ENCODE peak calls at places on chromosomes 5 and 9, in ten cellular contexts. M, W, K, H, P, N, C, L, U and X are unnamed samples.

GRCh38 chr9:112861155-112861554 is 29.5 kb downstream of the SLC46A2 start:
- DNase-seq in P (no peak), N (no peak), H (no peak), C (no peak), K (no peak), M (no peak), L (no peak), U (no peak), W (no peak), X (no peak)

GRCh38 chr5:665541-665955 is 27.6 kb downstream of the TPPP start:
- DNase-seq in W (no peak), L (no peak), H (no peak), P (no peak), C (no peak), M (no peak), K (no peak), U (peak; percentile 28), N (no peak), X (no peak)

GRCh38 chr5:157026789-157027424 is 32.0 kb downstream of the HAVCR1 start:
- DNase-seq in N (no peak), P (peak; percentile 35), L (peak; percentile 32), H (no peak), K (no peak), C (peak; percentile 4), U (no peak), M (peak; percentile 56), W (no peak), X (no peak)

GRCh38 chr9:95381243-95381642 is 63.7 kb upstream of the FANCC start:
- DNase-seq in U (no peak), P (no peak), W (no peak), M (no peak), N (no peak), C (peak; percentile 43), H (no peak), K (no peak), L (no peak), X (no peak)

GRCh38 chr9:126704157-126704941 is 90.6 kb downstream of the LMX1B start:
- DNase-seq in U (peak; percentile 54), H (no peak), N (no peak), K (peak; percentile 44), P (no peak), L (peak; percentile 74), M (peak; percentile 73), C (no peak), W (no peak), X (no peak)

GRCh38 chr9:92973700-92974099 is 26.4 kb downstream of the FGD3 start:
- DNase-seq in U (no peak), N (no peak), W (no peak), H (no peak), C (no peak), K (no peak), L (no peak), M (no peak), P (no peak), X (no peak)

GRCh38 chr9:101480386-101480785 is 44.8 kb upstream of the ALDOB start:
- DNase-seq in N (no peak), C (no peak), U (no peak), W (no peak), L (no peak), M (no peak), H (no peak), P (no peak), K (peak; percentile 52), X (no peak)

GRCh38 chr5:34957857-34958690 is 28.7 kb downstream of the DNAJC21 start:
- DNase-seq in P (peak; percentile 43), H (no peak), U (no peak), L (peak; percentile 14), K (no peak), C (peak; percentile 24), M (peak; percentile 68), W (no peak), N (no peak), X (no peak)

GRCh38 chr9:82129708-82130107 is 141.1 kb downstream of the SPATA31D1 start:
- DNase-seq in W (no peak), U (no peak), P (no peak), M (no peak), N (no peak), C (no peak), L (no peak), H (no peak), K (no peak), X (no peak)

GRCh38 chr9:87547665-87548064 is 50.0 kb downstream of the DAPK1 start:
- DNase-seq in H (no peak), M (no peak), C (no peak), W (no peak), P (peak; percentile 0), U (no peak), L (no peak), K (peak; percentile 69), N (no peak), X (no peak)

GRCh38 chr5:7759951-7760580 is 90.9 kb downstream of the CFAP90 start:
- DNase-seq in W (no peak), K (no peak), U (no peak), H (no peak), C (no peak), M (no peak), L (no peak), N (no peak), P (no peak), X (no peak)

GRCh38 chr5:143435207-143435657 is 31.7 kb upstream of the NR3C1 start:
- DNase-seq in L (peak; percentile 47), M (no peak), P (no peak), W (no peak), H (no peak), C (no peak), K (no peak), N (no peak), U (no peak), X (peak; percentile 23)

GRCh38 chr5:71653119-71653518 is 66.0 kb upstream of the CARTPT start:
- DNase-seq in N (no peak), P (peak; percentile 24), U (no peak), L (no peak), M (peak; percentile 93), H (no peak), K (no peak), W (no peak), C (no peak), X (no peak)

GRCh38 chr9:111992523-111992922 is 95.9 kb downstream of the UGCG start:
- DNase-seq in M (no peak), W (no peak), H (no peak), C (no peak), U (no peak), K (no peak), L (peak; percentile 62), P (no peak), N (no peak), X (no peak)

GRCh38 chr5:86525623-86526022 is 92.1 kb upstream of the COX7C start:
- DNase-seq in K (no peak), L (no peak), N (no peak), H (no peak), M (no peak), P (no peak), U (no peak), C (no peak), W (no peak), X (no peak)

GRCh38 chr9:126132751-126133150 is 193.9 kb upstream of the MVB12B start:
- DNase-seq in K (no peak), P (no peak), M (no peak), L (no peak), U (no peak), W (no peak), N (no peak), C (no peak), H (no peak), X (no peak)

GRCh38 chr5:153551537-153552079 is 61.1 kb downstream of the GRIA1 start:
- DNase-seq in L (no peak), K (no peak), W (no peak), C (peak; percentile 41), U (no peak), P (peak; percentile 34), M (no peak), H (no peak), N (no peak), X (no peak)

GRCh38 chr9:105259731-105260612 is 15.5 kb downstream of the SLC44A1 start:
- DNase-seq in H (no peak), P (no peak), C (no peak), N (no peak), W (no peak), U (no peak), M (no peak), K (no peak), L (no peak), X (no peak)

GRCh38 chr5:57524661-57525060 is 42.0 kb upstream of the ACTBL2 start:
- DNase-seq in M (no peak), K (no peak), W (no peak), L (peak; percentile 28), P (no peak), U (no peak), C (no peak), N (no peak), H (no peak), X (no peak)

GRCh38 chr5:149018909-149019443 is 43.9 kb downstream of the SH3TC2 start:
- DNase-seq in W (no peak), M (no peak), L (peak; percentile 21), C (no peak), P (no peak), U (no peak), K (no peak), N (no peak), H (no peak), X (no peak)

GRCh38 chr9:18472915-18473314 is 1.0 kb upstream of the ADAMTSL1 start:
- DNase-seq in K (no peak), C (no peak), P (peak; percentile 23), N (no peak), H (no peak), M (peak; percentile 41), L (no peak), W (no peak), U (no peak), X (no peak)

GRCh38 chr9:17319822-17320221 is 185.0 kb downstream of the CNTLN start:
- DNase-seq in W (no peak), U (no peak), L (no peak), H (no peak), M (no peak), C (no peak), K (no peak), N (no peak), P (no peak), X (no peak)

GRCh38 chr9:106859957-106860715 is 2.8 kb upstream of the ZNF462 start:
- DNase-seq in M (peak; percentile 92), C (no peak), K (peak; percentile 53), H (no peak), N (no peak), P (peak; percentile 65), L (no peak), W (no peak), U (no peak), X (no peak)

GRCh38 chr5:98076501-98076900 is 697.0 kb upstream of the RGMB start:
- DNase-seq in K (no peak), N (no peak), W (no peak), P (peak; percentile 77), H (no peak), C (no peak), U (no peak), L (no peak), M (no peak), X (no peak)

GRCh38 chr5:19608434-19608833 is 379.6 kb downstream of the CDH18 start:
- DNase-seq in H (no peak), P (peak; percentile 61), U (no peak), M (peak; percentile 8), N (no peak), C (peak; percentile 25), L (no peak), W (no peak), K (no peak), X (no peak)

GRCh38 chr9:36827593-36827992 is 206.5 kb downstream of the PAX5 start:
- DNase-seq in H (no peak), K (no peak), W (no peak), C (no peak), L (no peak), U (no peak), M (peak; percentile 64), N (no peak), P (no peak), X (no peak)

GRCh38 chr9:83992407-83992806 is 11.8 kb downstream of the RMI1 start:
- DNase-seq in M (no peak), K (no peak), W (no peak), P (no peak), H (no peak), U (no peak), N (no peak), L (no peak), C (no peak), X (no peak)

GRCh38 chr5:171965740-171966139 is 40.7 kb downstream of the FBXW11 start:
- DNase-seq in P (no peak), M (no peak), H (peak; percentile 23), L (peak; percentile 54), C (no peak), N (no peak), K (no peak), W (no peak), U (peak; percentile 54), X (no peak)